ENCODE peak calls at places on chromosome 6, in four cellular contexts. G, T, S and A are unnamed samples.

GRCh38 chr6:157314705-157315321 is 8.5 kb downstream of the TMEM242 start:
- DNase-seq in G (peak), S (no peak), T (peak), A (peak)

GRCh38 chr6:89410231-89411018 is 1.6 kb downstream of the RRAGD start:
- DNase-seq in T (no peak), G (no peak), S (no peak), A (no peak)

GRCh38 chr6:56856036-56856580 is 98.8 kb upstream of the BEND6 start:
- DNase-seq in S (no peak), T (no peak), G (peak), A (no peak)

GRCh38 chr6:139308936-139309603 is 17.3 kb upstream of the TXLNB start:
- DNase-seq in T (peak), S (no peak), G (peak), A (no peak)

GRCh38 chr6:164039954-164040375 is 625.4 kb downstream of the QKI start:
- DNase-seq in T (no peak), S (peak), G (no peak), A (no peak)

GRCh38 chr6:43070028-43070632 is 6.0 kb upstream of the PTK7 start:
- DNase-seq in G (peak), S (no peak), T (no peak), A (no peak)

GRCh38 chr6:15509335-15509933 is 153.4 kb downstream of the DTNBP1 start:
- DNase-seq in T (no peak), S (no peak), G (no peak), A (no peak)

GRCh38 chr6:96816182-96816888 is 20.9 kb downstream of the GPR63 start:
- DNase-seq in G (no peak), S (no peak), T (no peak), A (no peak)

GRCh38 chr6:110495949-110496348 is 19.5 kb upstream of the SLC22A16 start:
- DNase-seq in T (no peak), G (no peak), S (no peak), A (no peak)

GRCh38 chr6:87755697-87756671 is 54.0 kb upstream of the AKIRIN2 start:
- DNase-seq in T (peak), G (peak), S (no peak), A (no peak)

GRCh38 chr6:133768656-133769295 is 120.1 kb upstream of the TCF21 start:
- DNase-seq in T (no peak), S (no peak), G (no peak), A (no peak)

GRCh38 chr6:107114872-107115694 is at the start of gene BEND3:
- DNase-seq in G (no peak), S (no peak), T (no peak), A (no peak)

GRCh38 chr6:109296971-109297372 is 85.3 kb downstream of the CD164 start:
- DNase-seq in G (no peak), T (no peak), S (no peak), A (no peak)

GRCh38 chr6:29593199-29593598 is 8.3 kb downstream of the OR2H2 start:
- DNase-seq in S (no peak), G (no peak), T (no peak), A (no peak)

GRCh38 chr6:27605401-27606342 is 132.8 kb upstream of the ZNF184 start:
- DNase-seq in G (peak), S (peak), T (peak), A (no peak)

GRCh38 chr6:13484138-13484708 is 3.2 kb downstream of the GFOD1 start:
- DNase-seq in S (no peak), T (no peak), G (no peak), A (no peak)

GRCh38 chr6:150806790-150807189 is 58.7 kb upstream of the MTHFD1L start:
- DNase-seq in S (no peak), G (no peak), T (no peak), A (no peak)

GRCh38 chr6:138430361-138431145 is 26.5 kb downstream of the HEBP2 start:
- DNase-seq in S (no peak), T (no peak), G (no peak), A (no peak)

GRCh38 chr6:154805288-154805911 is 72.2 kb downstream of the SCAF8 start:
- DNase-seq in T (peak), G (peak), S (no peak), A (peak)

GRCh38 chr6:139919107-139920026 is 544.9 kb upstream of the CITED2 start:
- DNase-seq in T (no peak), S (no peak), G (no peak), A (no peak)

GRCh38 chr6:150971230-150971629 is 105.7 kb downstream of the MTHFD1L start:
- DNase-seq in S (no peak), G (no peak), T (no peak), A (no peak)

GRCh38 chr6:41167173-41167963 is 4.5 kb upstream of the TREM2 start:
- DNase-seq in G (peak), S (no peak), T (peak), A (no peak)

GRCh38 chr6:52087498-52087999 is at the start of gene PKHD1:
- DNase-seq in T (no peak), G (no peak), S (no peak), A (no peak)

GRCh38 chr6:51467231-51467952 is 620.0 kb downstream of the PKHD1 start:
- DNase-seq in G (no peak), T (no peak), S (no peak), A (no peak)

GRCh38 chr6:53282741-53283140 is 66.0 kb downstream of the ELOVL5 start:
- DNase-seq in T (peak), G (no peak), S (no peak), A (no peak)

GRCh38 chr6:42532038-42532669 is 31.7 kb upstream of the UBR2 start:
- DNase-seq in T (peak), S (no peak), G (peak), A (no peak)

GRCh38 chr6:137870286-137870685 is 3.2 kb downstream of the TNFAIP3 start:
- DNase-seq in S (no peak), T (no peak), G (no peak), A (no peak)

GRCh38 chr6:86949776-86950175 is 12.4 kb downstream of the HTR1E start:
- DNase-seq in S (no peak), G (no peak), T (no peak), A (no peak)

GRCh38 chr6:43081043-43081442 is 4.9 kb downstream of the PTK7 start:
- DNase-seq in G (no peak), T (no peak), S (no peak), A (no peak)

GRCh38 chr6:13454286-13455221 is 32.8 kb downstream of the GFOD1 start:
- DNase-seq in S (no peak), T (peak), G (peak), A (peak)

GRCh38 chr6:56713285-56713684 is 70.6 kb upstream of the DST start:
- DNase-seq in S (peak), T (peak), G (peak), A (no peak)

GRCh38 chr6:11397622-11398450 is 139.7 kb upstream of the TMEM170B start:
- DNase-seq in T (no peak), G (no peak), S (no peak), A (no peak)

GRCh38 chr6:12761376-12762115 is 45.0 kb downstream of the PHACTR1 start:
- DNase-seq in G (peak), T (no peak), S (no peak), A (no peak)

GRCh38 chr6:85418059-85418458 is 31.8 kb upstream of the NT5E start:
- DNase-seq in T (peak), G (peak), S (no peak), A (no peak)

GRCh38 chr6:80466981-80467380 is 360.5 kb downstream of the BCKDHB start:
- DNase-seq in S (no peak), G (no peak), T (no peak), A (no peak)

GRCh38 chr6:5540375-5540774 is 279.1 kb downstream of the FARS2 start:
- DNase-seq in T (no peak), S (no peak), G (peak), A (no peak)

GRCh38 chr6:149134531-149134933 is 183.0 kb upstream of the TAB2 start:
- DNase-seq in S (no peak), T (no peak), G (peak), A (no peak)

GRCh38 chr6:52551483-52552277 is 25.2 kb downstream of the TRAM2 start:
- DNase-seq in G (peak), T (peak), S (peak), A (peak)

GRCh38 chr6:54719633-54720032 is 126.9 kb upstream of the FAM83B start:
- DNase-seq in T (no peak), S (no peak), G (no peak), A (no peak)

GRCh38 chr6:166658115-166658791 is 31.2 kb upstream of the RPS6KA2 start:
- DNase-seq in S (no peak), T (no peak), G (no peak), A (no peak)
- H3K4me3 ChIP-seq in S (no peak), T (no peak), G (no peak), A (no peak)

GRCh38 chr6:159985296-159985940 is 16.5 kb downstream of the IGF2R start:
- DNase-seq in G (no peak), T (no peak), S (no peak), A (no peak)
- H3K27ac ChIP-seq in G (peak), T (peak), S (no peak), A (no peak)

GRCh38 chr6:45855642-45856408 is 159.8 kb downstream of the CLIC5 start:
- DNase-seq in S (no peak), G (no peak), T (no peak), A (no peak)

GRCh38 chr6:45851001-45851400 is 164.7 kb downstream of the CLIC5 start:
- DNase-seq in G (peak), S (no peak), T (no peak), A (no peak)

DNA sequence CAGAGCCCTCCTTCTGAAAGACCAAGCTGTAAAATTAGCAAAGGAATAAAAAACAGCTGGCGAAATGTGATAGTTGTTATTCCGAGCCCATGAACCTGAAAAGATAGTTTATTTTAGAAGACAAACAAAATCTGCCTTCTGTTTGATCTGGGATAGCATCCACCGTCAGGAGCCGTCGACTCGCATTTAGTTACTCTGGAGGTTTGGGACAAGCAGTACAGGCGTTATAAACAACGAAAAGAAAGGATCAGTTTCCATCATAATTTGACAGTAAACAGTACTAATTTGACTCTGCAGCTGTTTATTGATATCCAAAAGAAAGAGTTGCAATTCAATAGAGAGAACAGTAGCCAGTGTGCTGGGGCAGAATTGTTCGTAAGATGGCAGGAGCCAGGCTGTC is 161.3 kb downstream of the CLIC5 start:
- DNase-seq in G (no peak), S (no peak), T (no peak), A (no peak)
- H3K4me3 ChIP-seq in G (no peak), S (no peak), T (no peak), A (no peak)

GRCh38 chr6:20137288-20137687 is 75.0 kb downstream of the MBOAT1 start:
- DNase-seq in S (no peak), T (no peak), G (no peak), A (no peak)
- H3K27ac ChIP-seq in S (no peak), T (no peak), G (no peak), A (no peak)

GRCh38 chr6:152458648-152459047 is 178.5 kb downstream of the SYNE1 start:
- DNase-seq in S (no peak), T (peak), G (peak), A (no peak)

GRCh38 chr6:152461556-152461955 is 175.6 kb downstream of the SYNE1 start:
- DNase-seq in G (no peak), S (no peak), T (peak), A (no peak)

GRCh38 chr6:152463183-152463582 is 174.0 kb downstream of the SYNE1 start:
- DNase-seq in S (no peak), T (no peak), G (no peak), A (no peak)

GRCh38 chr6:152459245-152459644 is 177.9 kb downstream of the SYNE1 start:
- DNase-seq in G (no peak), S (no peak), T (no peak), A (no peak)

DNA sequence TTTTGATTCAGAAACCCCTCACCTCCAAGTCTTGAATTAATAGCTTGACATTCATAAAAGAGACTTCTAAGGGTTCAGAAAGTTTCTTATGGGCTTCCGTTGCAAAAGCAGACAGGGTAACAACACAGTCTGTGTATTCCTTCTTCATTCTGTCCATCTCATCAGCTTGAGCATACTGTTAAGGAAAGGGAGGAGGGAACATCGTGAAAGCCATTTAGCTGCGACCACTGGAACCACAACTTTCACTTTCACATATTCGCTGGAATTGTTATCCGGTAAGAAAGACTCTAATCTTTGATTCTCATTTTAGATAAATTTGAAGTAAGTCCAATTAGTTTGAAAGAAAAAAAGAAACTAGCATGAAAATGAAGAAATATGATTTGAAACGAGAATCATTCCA is 174.4 kb downstream of the SYNE1 start:
- DNase-seq in S (no peak), G (no peak), T (no peak), A (no peak)
- H3K4me3 ChIP-seq in S (no peak), G (no peak), T (no peak), A (peak)

GRCh38 chr6:3424185-3424927 is 32.5 kb downstream of the SLC22A23 start:
- DNase-seq in G (no peak), T (no peak), S (no peak), A (no peak)

GRCh38 chr6:3427740-3428085 is 29.1 kb downstream of the SLC22A23 start:
- DNase-seq in S (no peak), T (no peak), G (peak), A (no peak)

GRCh38 chr6:3426817-3427739 is 29.8 kb downstream of the SLC22A23 start:
- DNase-seq in T (no peak), S (no peak), G (no peak), A (no peak)

GRCh38 chr6:3425574-3425973 is 31.3 kb downstream of the SLC22A23 start:
- DNase-seq in G (no peak), S (no peak), T (no peak), A (no peak)

GRCh38 chr6:3426091-3426780 is 30.6 kb downstream of the SLC22A23 start:
- DNase-seq in S (no peak), G (no peak), T (no peak), A (no peak)
- H3K27ac ChIP-seq in S (peak), G (no peak), T (no peak), A (no peak)

GRCh38 chr6:16575655-16576054 is 185.6 kb downstream of the ATXN1 start:
- DNase-seq in G (no peak), S (no peak), T (no peak), A (no peak)

GRCh38 chr6:16572317-16572716 is 188.9 kb downstream of the ATXN1 start:
- DNase-seq in S (no peak), G (no peak), T (no peak), A (no peak)

GRCh38 chr6:16572943-16573342 is 188.3 kb downstream of the ATXN1 start:
- DNase-seq in G (no peak), S (no peak), T (no peak), A (no peak)

GRCh38 chr6:16578695-16579094 is 182.6 kb downstream of the ATXN1 start:
- DNase-seq in S (no peak), T (no peak), G (no peak), A (no peak)

GRCh38 chr6:16576391-16577368 is 184.6 kb downstream of the ATXN1 start:
- DNase-seq in T (no peak), S (no peak), G (no peak), A (no peak)
- H3K4me3 ChIP-seq in T (no peak), S (no peak), G (no peak), A (no peak)